ENCODE peak calls at places on chromosome 13, in four cellular contexts. One of them, this sample, is unnamed. For H3K79me2, the result is how much of the 10 kb centered on the place peaks cover.

GRCh38 chr13:51826606-51827005 is 18.4 kb downstream of the TMEM272 start:
- DNase-seq in HepG2: no peak
- DNase-seq in H1: no peak
- DNase-seq in GM12878: no peak
- DNase-seq in this sample: no peak

GRCh38 chr13:72886272-72887062 is 104.5 kb downstream of the PIBF1 start:
- DNase-seq in HepG2: no peak
- DNase-seq in H1: no peak
- DNase-seq in GM12878: no peak
- DNase-seq in this sample: no peak

GRCh38 chr13:91105270-91105669 is 242.2 kb upstream of the MIR17HG start:
- DNase-seq in HepG2: no peak
- DNase-seq in H1: no peak
- DNase-seq in GM12878: no peak
- DNase-seq in this sample: no peak

GRCh38 chr13:31053896-31054295 is 107.8 kb downstream of the HSPH1 start:
- DNase-seq in HepG2: no peak
- DNase-seq in H1: no peak
- DNase-seq in GM12878: no peak
- DNase-seq in this sample: no peak

GRCh38 chr13:43963726-43964125 is 84.0 kb downstream of the LACC1 start:
- DNase-seq in HepG2: no peak
- DNase-seq in H1: no peak
- DNase-seq in GM12878: no peak
- DNase-seq in this sample: no peak

GRCh38 chr13:95710313-95710712 is 33.4 kb downstream of the DNAJC3 start:
- DNase-seq in HepG2: no peak
- DNase-seq in H1: no peak
- DNase-seq in GM12878: no peak
- DNase-seq in this sample: no peak

GRCh38 chr13:114100446-114101320 is 31.7 kb downstream of the RASA3 start:
- DNase-seq in HepG2: no peak
- DNase-seq in H1: no peak
- DNase-seq in GM12878: no peak
- DNase-seq in this sample: no peak

GRCh38 chr13:79503069-79503468 is 22.1 kb downstream of the NDFIP2 start:
- DNase-seq in HepG2: no peak
- DNase-seq in H1: no peak
- DNase-seq in GM12878: no peak
- DNase-seq in this sample: no peak

GRCh38 chr13:59356607-59357006 is 807.1 kb downstream of the DIAPH3 start:
- DNase-seq in HepG2: no peak
- DNase-seq in H1: no peak
- DNase-seq in GM12878: no peak
- DNase-seq in this sample: no peak

GRCh38 chr13:30864352-30865130 is 41.5 kb upstream of the MEDAG start:
- DNase-seq in HepG2: no peak
- DNase-seq in H1: no peak
- DNase-seq in GM12878: no peak
- DNase-seq in this sample: no peak

GRCh38 chr13:22517544-22517943 is 663.2 kb upstream of the SGCG start:
- DNase-seq in HepG2: no peak
- DNase-seq in H1: no peak
- DNase-seq in GM12878: no peak
- DNase-seq in this sample: no peak

GRCh38 chr13:99646866-99647592 is 145.8 kb downstream of the TM9SF2 start:
- DNase-seq in HepG2: no peak
- DNase-seq in H1: no peak
- DNase-seq in GM12878: no peak
- DNase-seq in this sample: no peak

GRCh38 chr13:50400035-50400726 is 384.9 kb downstream of the KCNRG start:
- DNase-seq in HepG2: no peak
- DNase-seq in H1: no peak
- DNase-seq in GM12878: no peak
- DNase-seq in this sample: no peak

GRCh38 chr13:114077938-114078335 is 54.5 kb downstream of the RASA3 start:
- DNase-seq in HepG2: no peak
- DNase-seq in H1: no peak
- DNase-seq in GM12878: no peak
- DNase-seq in this sample: no peak

GRCh38 chr13:78712866-78713265 is 53.9 kb upstream of the OBI1 start:
- DNase-seq in HepG2: no peak
- DNase-seq in H1: no peak
- DNase-seq in GM12878: no peak
- DNase-seq in this sample: no peak

GRCh38 chr13:45194081-45194939 is 6.5 kb downstream of the KCTD4 start:
- DNase-seq in HepG2: no peak
- DNase-seq in H1: peak
- DNase-seq in GM12878: no peak
- DNase-seq in this sample: no peak

GRCh38 chr13:60425332-60425731 is 28.3 kb downstream of the TDRD3 start:
- DNase-seq in HepG2: no peak
- DNase-seq in H1: no peak
- DNase-seq in GM12878: no peak
- DNase-seq in this sample: no peak

GRCh38 chr13:109243311-109243951 is 543.0 kb downstream of the IRS2 start:
- DNase-seq in HepG2: no peak
- DNase-seq in H1: no peak
- DNase-seq in GM12878: no peak
- DNase-seq in this sample: peak

GRCh38 chr13:24185591-24186232 is 25.2 kb downstream of the SPATA13 start:
- DNase-seq in HepG2: no peak
- DNase-seq in H1: no peak
- DNase-seq in GM12878: no peak
- DNase-seq in this sample: no peak

GRCh38 chr13:85632526-85633215 is 166.5 kb downstream of the SLITRK6 start:
- DNase-seq in HepG2: no peak
- DNase-seq in H1: no peak
- DNase-seq in GM12878: no peak
- DNase-seq in this sample: no peak

GRCh38 chr13:112782433-112783010 is 92.7 kb downstream of the ATP11A start:
- DNase-seq in HepG2: no peak
- DNase-seq in H1: no peak
- DNase-seq in GM12878: no peak
- DNase-seq in this sample: no peak

GRCh38 chr13:42215578-42216421 is 56.2 kb upstream of the AKAP11 start:
- DNase-seq in HepG2: peak
- DNase-seq in H1: no peak
- DNase-seq in GM12878: peak
- DNase-seq in this sample: peak

GRCh38 chr13:26914624-26915023 is 154.0 kb upstream of the GPR12 start:
- DNase-seq in HepG2: no peak
- DNase-seq in H1: no peak
- DNase-seq in GM12878: peak
- DNase-seq in this sample: no peak

GRCh38 chr13:50760751-50761150 is 82.7 kb downstream of the DLEU7 start:
- DNase-seq in HepG2: no peak
- DNase-seq in H1: no peak
- DNase-seq in GM12878: no peak
- DNase-seq in this sample: no peak

GRCh38 chr13:42930136-42930535 is 61.9 kb downstream of the EPSTI1 start:
- DNase-seq in HepG2: peak
- DNase-seq in H1: no peak
- DNase-seq in GM12878: no peak
- DNase-seq in this sample: no peak

GRCh38 chr13:43153436-43154082 is 130.2 kb downstream of the DNAJC15 start:
- DNase-seq in HepG2: no peak
- DNase-seq in H1: no peak
- DNase-seq in GM12878: no peak
- DNase-seq in this sample: no peak

GRCh38 chr13:98258226-98258625 is 81.2 kb upstream of the RNF113B start:
- DNase-seq in HepG2: no peak
- DNase-seq in H1: no peak
- DNase-seq in GM12878: no peak
- DNase-seq in this sample: no peak

GRCh38 chr13:98251708-98252107 is 74.6 kb upstream of the RNF113B start:
- DNase-seq in HepG2: no peak
- DNase-seq in H1: no peak
- DNase-seq in GM12878: no peak
- DNase-seq in this sample: no peak

GRCh38 chr13:98253526-98253925 is 76.5 kb upstream of the RNF113B start:
- DNase-seq in HepG2: no peak
- DNase-seq in H1: no peak
- DNase-seq in GM12878: no peak
- DNase-seq in this sample: no peak

GRCh38 chr13:98252931-98253470 is 75.9 kb upstream of the RNF113B start:
- DNase-seq in HepG2: peak
- DNase-seq in H1: no peak
- DNase-seq in GM12878: no peak
- DNase-seq in this sample: no peak

DNA sequence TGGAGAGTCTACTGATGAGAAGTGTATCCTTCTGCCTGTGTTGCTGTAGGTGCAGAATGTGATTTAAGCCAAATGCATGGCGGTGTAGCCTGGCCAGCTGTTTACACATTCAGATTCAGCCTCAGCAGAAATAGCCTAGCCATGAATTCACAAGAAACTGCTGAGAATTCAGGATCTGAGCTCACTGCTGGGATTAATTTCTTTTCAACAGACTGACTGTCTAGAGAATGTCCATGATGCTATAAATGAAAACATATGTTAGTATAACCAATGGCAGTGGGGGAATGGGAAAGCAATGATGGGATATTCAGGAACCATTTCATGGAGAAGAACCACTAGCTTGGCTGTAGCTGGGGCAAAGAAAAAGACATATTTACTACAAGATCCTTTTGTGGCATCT is 77.5 kb upstream of the RNF113B start:
- DNase-seq in HepG2: no peak
- DNase-seq in H1: no peak
- DNase-seq in GM12878: no peak
- DNase-seq in this sample: no peak
- H3K79me2 ChIP-seq in HepG2: half or more
- H3K79me2 ChIP-seq in H1: under half
- H3K79me2 ChIP-seq in GM12878: under half
- H3K79me2 ChIP-seq in this sample: under half

DNA sequence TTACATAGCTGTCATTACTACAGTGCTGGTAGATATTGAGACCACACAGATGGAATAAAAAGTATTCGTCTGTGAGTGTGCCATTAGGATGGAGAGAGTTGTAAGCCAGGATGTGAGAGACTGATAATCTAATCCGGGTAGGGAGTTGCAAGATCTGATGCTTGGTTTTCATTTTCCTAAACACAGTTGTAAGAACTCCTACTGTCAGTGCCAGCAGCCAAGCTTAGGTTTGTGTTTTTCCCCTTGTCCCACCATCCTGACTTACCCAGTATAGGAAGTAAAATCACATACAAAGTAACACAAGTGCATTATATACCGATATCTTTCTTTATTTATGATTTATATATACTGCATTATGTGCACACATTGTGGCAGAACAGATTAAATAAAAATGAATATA is 726.4 kb upstream of the PCDH20 start:
- DNase-seq in HepG2: no peak
- DNase-seq in H1: no peak
- DNase-seq in GM12878: no peak
- DNase-seq in this sample: no peak
- TF ChIP-seq HDAC2 in HepG2: no peak
- TF ChIP-seq HDAC2 in H1: no peak
- TF ChIP-seq HDAC2 in GM12878: no peak
- TF ChIP-seq HDAC2 in this sample: no peak

DNA sequence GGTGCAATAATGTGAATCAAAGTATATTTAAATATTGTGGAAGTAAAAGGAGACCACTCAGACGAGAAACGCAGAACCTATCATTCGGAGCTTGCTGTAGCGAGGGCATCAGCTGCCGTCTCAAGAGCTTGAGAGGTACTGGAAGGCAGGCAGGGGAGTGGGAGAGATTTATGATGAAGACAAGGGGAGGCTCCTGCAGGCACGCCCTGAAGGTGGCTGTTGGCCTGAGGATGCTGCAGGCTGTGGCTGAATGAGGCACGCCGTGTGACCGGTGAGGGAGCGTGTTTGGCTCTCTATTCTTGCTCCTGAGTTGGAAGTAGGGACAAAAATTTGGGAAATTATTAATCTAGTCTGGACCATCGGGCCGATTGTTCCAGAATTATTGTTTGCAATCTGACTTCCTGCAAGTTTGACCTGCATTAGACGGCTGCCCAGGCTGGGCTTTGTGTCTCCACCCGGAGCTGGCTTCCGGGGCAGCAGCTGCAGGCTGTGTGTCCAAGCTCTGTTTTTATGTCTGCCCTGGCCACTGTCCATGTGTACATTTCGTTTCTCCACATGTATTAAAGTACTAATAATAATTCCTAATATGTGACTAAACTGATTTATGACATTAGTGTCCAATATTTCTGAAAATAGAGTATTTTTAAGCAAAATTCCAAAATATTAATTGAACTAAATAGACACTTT is 91.1 kb upstream of the ANKRD10 start:
- DNase-seq in HepG2: no peak
- DNase-seq in H1: no peak
- DNase-seq in GM12878: no peak
- DNase-seq in this sample: no peak
- H3K79me2 ChIP-seq in HepG2: under half
- H3K79me2 ChIP-seq in H1: under half
- H3K79me2 ChIP-seq in GM12878: under half
- H3K79me2 ChIP-seq in this sample: under half

GRCh38 chr13:40438022-40438692 is 228.3 kb downstream of the FOXO1 start:
- DNase-seq in HepG2: no peak
- DNase-seq in H1: no peak
- DNase-seq in GM12878: no peak
- DNase-seq in this sample: no peak

GRCh38 chr13:40442191-40442590 is 224.2 kb downstream of the FOXO1 start:
- DNase-seq in HepG2: no peak
- DNase-seq in H1: no peak
- DNase-seq in GM12878: no peak
- DNase-seq in this sample: no peak

GRCh38 chr13:40440990-40441820 is 225.2 kb downstream of the FOXO1 start:
- DNase-seq in HepG2: no peak
- DNase-seq in H1: no peak
- DNase-seq in GM12878: no peak
- DNase-seq in this sample: no peak

GRCh38 chr13:40438999-40439797 is 227.2 kb downstream of the FOXO1 start:
- DNase-seq in HepG2: no peak
- DNase-seq in H1: no peak
- DNase-seq in GM12878: no peak
- DNase-seq in this sample: no peak

DNA sequence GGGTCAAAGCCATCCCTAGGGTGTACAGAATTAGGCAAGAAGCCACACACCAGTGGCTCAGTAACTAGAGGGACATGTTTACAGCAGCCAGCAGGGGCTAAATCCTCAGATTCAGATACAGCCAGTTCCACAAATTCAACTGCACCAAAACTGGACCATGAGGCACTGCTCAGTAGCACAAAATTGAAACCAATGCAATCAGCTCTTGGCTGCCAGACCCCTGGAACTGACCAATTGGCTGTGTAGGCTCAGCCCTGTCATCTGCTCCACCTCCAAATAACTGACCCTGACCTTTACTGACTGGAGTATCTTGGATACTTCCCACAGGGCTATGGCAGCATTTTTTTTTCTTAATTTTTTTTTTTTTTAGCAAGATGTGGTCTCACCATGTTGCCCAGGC is 226.5 kb downstream of the FOXO1 start:
- DNase-seq in HepG2: no peak
- DNase-seq in H1: no peak
- DNase-seq in GM12878: no peak
- DNase-seq in this sample: no peak
- TF ChIP-seq HDAC2 in HepG2: no peak
- TF ChIP-seq HDAC2 in H1: no peak
- TF ChIP-seq HDAC2 in GM12878: no peak
- TF ChIP-seq HDAC2 in this sample: no peak